ENCODE peak calls at places on chromosomes 11 and 22, in seven cellular contexts. H is iris pigment epithelial cell; Q is NCI-H345; Y is effector memory CD4-positive, alpha-beta T cell; G is amniotic epithelial cell; K is fibroblast of the aortic adventitia; V is SHP77 treated with DMSO at 0.1 percent for 48 hours. B is an unnamed sample.

GRCh38 chr11:74839971-74840370 is 91.3 kb downstream of the RNF169 start:
- DNase-seq in K (no peak), Y (no peak), H (no peak), Q (no peak), G (no peak), V (no peak), B (peak; percentile 14)

GRCh38 chr11:15106201-15106965 is 8.3 kb upstream of the INSC start:
- DNase-seq in V (no peak), Q (no peak), H (peak; percentile 85), G (peak; percentile 78), Y (no peak), K (peak; percentile 51), B (peak; percentile 81)

GRCh38 chr11:73281201-73281741 is 9.1 kb downstream of the P2RY6 start:
- DNase-seq in H (no peak), Q (no peak), V (no peak), K (no peak), G (no peak), Y (no peak), B (no peak)

GRCh38 chr11:42996742-42997307 is 315.0 kb upstream of the API5 start:
- DNase-seq in Y (no peak), Q (no peak), K (no peak), H (no peak), V (no peak), G (no peak), B (no peak)

GRCh38 chr11:19359425-19360000 is 118.8 kb upstream of the E2F8 start:
- DNase-seq in G (peak; percentile 13), Q (no peak), H (peak; percentile 62), Y (no peak), K (peak; percentile 65), V (no peak), B (peak; percentile 77)

GRCh38 chr11:65377036-65377435 is 5.4 kb downstream of the SLC25A45 start:
- DNase-seq in V (no peak), Y (no peak), K (no peak), G (no peak), Q (no peak), H (no peak), B (no peak)

GRCh38 chr22:50705219-50705691 is 32.6 kb downstream of the SHANK3 start:
- DNase-seq in G (peak; percentile 81), V (peak; percentile 70), H (peak; percentile 89), Q (peak; percentile 76), Y (no peak), K (peak; percentile 19), B (no peak)

GRCh38 chr11:70486731-70487130 is 88.4 kb downstream of the CTTN start:
- DNase-seq in Y (no peak), V (no peak), K (no peak), H (no peak), Q (no peak), G (no peak), B (no peak)

GRCh38 chr11:10742460-10743208 is 8.4 kb upstream of the CTR9 start:
- DNase-seq in K (peak; percentile 77), G (peak; percentile 78), H (peak; percentile 85), Y (peak; percentile 46), V (no peak), Q (no peak), B (peak; percentile 90)

GRCh38 chr11:117690484-117691205 is 106.4 kb downstream of the DSCAML1 start:
- DNase-seq in Y (no peak), K (no peak), G (no peak), V (no peak), H (no peak), Q (no peak), B (no peak)

GRCh38 chr11:22037505-22037904 is 155.4 kb upstream of the ANO5 start:
- DNase-seq in V (no peak), K (no peak), H (no peak), Y (no peak), G (no peak), Q (no peak), B (no peak)

GRCh38 chr11:117826832-117827231 is 2.3 kb upstream of the FXYD2 start:
- DNase-seq in Q (no peak), V (no peak), K (no peak), Y (no peak), G (no peak), H (no peak), B (no peak)

GRCh38 chr22:20084547-20085413 is 4.7 kb downstream of the DGCR8 start:
- DNase-seq in K (peak; percentile 8), Y (no peak), V (no peak), H (no peak), Q (no peak), G (peak; percentile 38), B (peak; percentile 17)

GRCh38 chr11:132886335-132886734 is 646.0 kb downstream of the OPCML start:
- DNase-seq in H (peak; percentile 32), V (no peak), K (no peak), Y (no peak), Q (no peak), G (no peak), B (peak; percentile 73)

GRCh38 chr11:18196532-18196931 is 23.9 kb downstream of the MRGPRX4 start:
- DNase-seq in Y (no peak), H (no peak), Q (no peak), V (no peak), K (no peak), G (no peak), B (no peak)

GRCh38 chr11:72848846-72849466 is 34.7 kb downstream of the ATG16L2 start:
- DNase-seq in H (peak; percentile 60), Y (peak; percentile 17), G (no peak), K (peak; percentile 51), V (peak; percentile 15), Q (no peak), B (peak; percentile 41)

GRCh38 chr22:37930270-37930951 is 23.0 kb downstream of the C22orf23 start:
- DNase-seq in G (peak; percentile 21), V (peak; percentile 9), H (peak; percentile 37), Y (no peak), K (peak; percentile 33), Q (no peak), B (peak; percentile 50)

GRCh38 chr11:47285969-47286770 is 16.2 kb downstream of the MADD start:
- DNase-seq in G (no peak), K (no peak), H (no peak), Q (no peak), Y (no peak), V (no peak), B (no peak)

GRCh38 chr22:21991774-21992173 is 9.2 kb upstream of the TOP3B start:
- DNase-seq in Y (no peak), Q (no peak), K (no peak), G (no peak), H (no peak), V (no peak), B (no peak)

GRCh38 chr11:130675917-130676316 is 227.5 kb downstream of the ADAMTS15 start:
- DNase-seq in Q (no peak), V (no peak), Y (no peak), G (no peak), H (no peak), K (no peak), B (no peak)

GRCh38 chr11:18633256-18634139 is 644 bp downstream of the SPTY2D1 start:
- DNase-seq in Y (no peak), V (no peak), H (peak; percentile 30), Q (no peak), K (peak; percentile 53), G (peak; percentile 26), B (peak; percentile 58)

GRCh38 chr22:38758276-38758945 is 2.6 kb upstream of the SUN2 start:
- DNase-seq in H (no peak), G (no peak), K (no peak), Y (peak; percentile 39), V (no peak), Q (peak; percentile 66), B (no peak)

GRCh38 chr22:48675828-48676145 is 1151.9 kb downstream of the BRD1 start:
- DNase-seq in V (no peak), K (no peak), G (no peak), H (no peak), Y (no peak), Q (no peak), B (no peak)

B was measured in EH.